ENCODE peak calls at places on chromosomes 4 and X, in seven cellular contexts. One of them, this sample, is unnamed.

GRCh38 chr4:187433141-187433540 is 562.4 kb upstream of the ZFP42 start:
- DNase-seq in body of pancreas: no peak
- DNase-seq in A673: no peak
- DNase-seq in germinal center: no peak
- DNase-seq in left cardiac atrium: no peak
- DNase-seq in nucleus accumbens: no peak
- DNase-seq in effector memory CD4-positive, alpha-beta T cell: no peak
- DNase-seq in this sample: no peak

GRCh38 chr4:77052352-77052751 is 23.4 kb downstream of the CCNI start:
- DNase-seq in effector memory CD4-positive, alpha-beta T cell: peak
- DNase-seq in left cardiac atrium: no peak
- DNase-seq in A673: peak
- DNase-seq in body of pancreas: peak
- DNase-seq in nucleus accumbens: no peak
- DNase-seq in germinal center: no peak
- DNase-seq in this sample: peak

GRCh38 chr4:27128431-27128830 is 267.8 kb downstream of the STIM2 start:
- DNase-seq in body of pancreas: no peak
- DNase-seq in left cardiac atrium: no peak
- DNase-seq in effector memory CD4-positive, alpha-beta T cell: no peak
- DNase-seq in A673: no peak
- DNase-seq in nucleus accumbens: no peak
- DNase-seq in germinal center: no peak
- DNase-seq in this sample: no peak

GRCh38 chr4:112083587-112084347 is 61.5 kb upstream of the FAM241A start:
- DNase-seq in body of pancreas: no peak
- DNase-seq in A673: no peak
- DNase-seq in left cardiac atrium: no peak
- DNase-seq in nucleus accumbens: no peak
- DNase-seq in effector memory CD4-positive, alpha-beta T cell: no peak
- DNase-seq in germinal center: no peak
- DNase-seq in this sample: no peak

GRCh38 chr4:66750273-66750672 is 795.0 kb downstream of the CENPC start:
- DNase-seq in nucleus accumbens: no peak
- DNase-seq in body of pancreas: no peak
- DNase-seq in A673: no peak
- DNase-seq in left cardiac atrium: no peak
- DNase-seq in germinal center: no peak
- DNase-seq in effector memory CD4-positive, alpha-beta T cell: no peak
- DNase-seq in this sample: no peak

GRCh38 chr4:151530230-151530629 is 121.3 kb downstream of the FHIP1A start:
- DNase-seq in left cardiac atrium: no peak
- DNase-seq in body of pancreas: no peak
- DNase-seq in nucleus accumbens: no peak
- DNase-seq in germinal center: no peak
- DNase-seq in A673: no peak
- DNase-seq in effector memory CD4-positive, alpha-beta T cell: no peak
- DNase-seq in this sample: no peak

GRCh38 chrX:49071877-49072711 is 1.7 kb downstream of the PRAF2 start:
- DNase-seq in nucleus accumbens: no peak
- DNase-seq in effector memory CD4-positive, alpha-beta T cell: no peak
- DNase-seq in body of pancreas: peak
- DNase-seq in germinal center: no peak
- DNase-seq in A673: no peak
- DNase-seq in left cardiac atrium: peak
- DNase-seq in this sample: peak

GRCh38 chr4:16082424-16083216 is 1.2 kb downstream of the PROM1 start:
- DNase-seq in A673: peak
- DNase-seq in nucleus accumbens: no peak
- DNase-seq in body of pancreas: peak
- DNase-seq in germinal center: peak
- DNase-seq in left cardiac atrium: peak
- DNase-seq in effector memory CD4-positive, alpha-beta T cell: no peak
- DNase-seq in this sample: no peak

GRCh38 chr4:6391186-6391851 is 81.1 kb downstream of the PPP2R2C start:
- DNase-seq in left cardiac atrium: no peak
- DNase-seq in germinal center: no peak
- DNase-seq in body of pancreas: no peak
- DNase-seq in nucleus accumbens: no peak
- DNase-seq in A673: no peak
- DNase-seq in effector memory CD4-positive, alpha-beta T cell: no peak
- DNase-seq in this sample: no peak

GRCh38 chrX:10052906-10053625 is 85.9 kb downstream of the CLDN34 start:
- DNase-seq in left cardiac atrium: no peak
- DNase-seq in nucleus accumbens: peak
- DNase-seq in effector memory CD4-positive, alpha-beta T cell: no peak
- DNase-seq in A673: no peak
- DNase-seq in body of pancreas: peak
- DNase-seq in germinal center: no peak
- DNase-seq in this sample: no peak

GRCh38 chrX:3407785-3408184 is 61.3 kb upstream of the MXRA5 start:
- DNase-seq in effector memory CD4-positive, alpha-beta T cell: no peak
- DNase-seq in nucleus accumbens: no peak
- DNase-seq in left cardiac atrium: no peak
- DNase-seq in A673: no peak
- DNase-seq in body of pancreas: no peak
- DNase-seq in germinal center: no peak
- DNase-seq in this sample: no peak

GRCh38 chrX:129747533-129747932 is 8.8 kb downstream of the XPNPEP2 start:
- DNase-seq in nucleus accumbens: no peak
- DNase-seq in germinal center: no peak
- DNase-seq in effector memory CD4-positive, alpha-beta T cell: no peak
- DNase-seq in A673: no peak
- DNase-seq in body of pancreas: no peak
- DNase-seq in left cardiac atrium: no peak
- DNase-seq in this sample: no peak

GRCh38 chr4:102527695-102528094 is 26.5 kb downstream of the NFKB1 start:
- DNase-seq in nucleus accumbens: no peak
- DNase-seq in germinal center: no peak
- DNase-seq in body of pancreas: no peak
- DNase-seq in left cardiac atrium: no peak
- DNase-seq in A673: no peak
- DNase-seq in effector memory CD4-positive, alpha-beta T cell: no peak
- DNase-seq in this sample: no peak

This sample was measured in uterus.